ENCODE peak calls at places on chromosome 12, in ten cellular contexts. M is AG04450; Y is hepatocyte; H is foreskin fibroblast; E is K562; Q is transverse colon; V is AG09309; R is fibroblast of the aortic adventitia; Z is ovary; G is CD8-positive, alpha-beta T cell. C is an unnamed sample.

GRCh38 chr12:63752283-63752682 is 27.4 kb upstream of the RXYLT1 start:
- DNase-seq in M (no peak), Y (no peak), H (no peak), E (no peak), Q (no peak), V (no peak), R (no peak), Z (no peak), G (no peak), C (no peak)

GRCh38 chr12:124032265-124032886 is 59.4 kb downstream of the ZNF664 start:
- DNase-seq in M (no peak), Y (peak), H (peak), E (peak), Q (peak), V (no peak), R (peak), Z (no peak), G (no peak), C (no peak)

GRCh38 chr12:46267618-46268348 is 1.1 kb downstream of the SLC38A1 start:
- DNase-seq in M (no peak), Y (peak), H (peak), E (peak), Q (no peak), V (no peak), R (peak), Z (peak), G (peak), C (no peak)

GRCh38 chr12:87217486-87217885 is 811.7 kb downstream of the C12orf50 start:
- DNase-seq in M (no peak), Y (no peak), H (no peak), E (no peak), Q (no peak), V (no peak), R (peak), Z (no peak), G (no peak), C (no peak)

GRCh38 chr12:3231399-3231876 is 154.3 kb downstream of the TSPAN9 start:
- DNase-seq in M (no peak), Y (no peak), H (no peak), E (no peak), Q (no peak), V (no peak), R (no peak), Z (peak), G (no peak), C (no peak)

GRCh38 chr12:110262442-110263388 is 18.3 kb upstream of the ATP2A2 start:
- DNase-seq in M (no peak), Y (no peak), H (no peak), E (no peak), Q (no peak), V (no peak), R (no peak), Z (no peak), G (no peak), C (no peak)

GRCh38 chr12:27104546-27104945 is 22.2 kb upstream of the C12orf71 start:
- DNase-seq in M (peak), Y (no peak), H (no peak), E (no peak), Q (no peak), V (no peak), R (no peak), Z (no peak), G (no peak), C (peak)

GRCh38 chr12:107635139-107635538 is 50.5 kb upstream of the PWP1 start:
- DNase-seq in M (no peak), Y (no peak), H (no peak), E (no peak), Q (no peak), V (no peak), R (peak), Z (no peak), G (no peak), C (no peak)

GRCh38 chr12:112005419-112006395 is 7.3 kb downstream of the TMEM116 start:
- DNase-seq in M (no peak), Y (peak), H (no peak), E (peak), Q (peak), V (no peak), R (peak), Z (no peak), G (no peak), C (no peak)

GRCh38 chr12:115000038-115000437 is 316.1 kb upstream of the TBX3 start:
- DNase-seq in M (no peak), Y (peak), H (no peak), E (no peak), Q (no peak), V (no peak), R (peak), Z (no peak), G (no peak), C (no peak)

GRCh38 chr12:94193168-94193567 is 44.8 kb downstream of the PLXNC1 start:
- DNase-seq in M (no peak), Y (no peak), H (no peak), E (no peak), Q (no peak), V (no peak), R (no peak), Z (no peak), G (no peak), C (no peak)

GRCh38 chr12:93322784-93323183 is 54.9 kb upstream of the NUDT4 start:
- DNase-seq in M (no peak), Y (no peak), H (peak), E (no peak), Q (peak), V (peak), R (no peak), Z (no peak), G (no peak), C (no peak)

GRCh38 chr12:71755146-71755892 is 656 bp downstream of the RAB21 start:
- DNase-seq in M (no peak), Y (peak), H (peak), E (no peak), Q (peak), V (no peak), R (peak), Z (peak), G (peak), C (no peak)

GRCh38 chr12:71691504-71692129 is 5.7 kb downstream of the TMEM19 start:
- DNase-seq in M (no peak), Y (no peak), H (no peak), E (no peak), Q (peak), V (no peak), R (no peak), Z (no peak), G (no peak), C (no peak)

GRCh38 chr12:28218875-28219274 is 28.6 kb downstream of the CCDC91 start:
- DNase-seq in M (no peak), Y (no peak), H (no peak), E (no peak), Q (no peak), V (no peak), R (no peak), Z (no peak), G (no peak), C (no peak)
- H3K4me3 ChIP-seq in M (no peak), Y (no peak), H (no peak), E (no peak), Q (no peak), V (no peak), R (no peak), Z (no peak), G (no peak), C (no peak)

DNA sequence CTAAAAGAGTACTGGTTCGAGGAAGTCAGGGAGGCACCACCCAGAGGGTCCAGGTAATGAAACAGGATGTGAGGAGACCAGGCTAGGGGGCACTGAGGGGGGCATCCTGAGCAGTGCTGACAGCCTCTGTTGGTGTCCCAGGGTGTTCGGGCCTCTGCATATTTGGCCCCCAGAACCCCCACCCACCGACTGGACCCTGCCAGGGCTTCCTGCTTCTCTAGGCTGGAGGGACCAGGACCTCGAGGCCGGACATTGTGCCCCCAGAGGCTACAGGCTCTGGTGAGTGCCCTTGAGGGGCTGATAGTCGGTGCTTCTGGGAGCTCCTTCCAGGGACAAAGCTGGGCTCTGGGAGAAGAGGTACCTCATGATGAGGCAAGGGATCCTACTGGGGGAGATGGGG is 2.6 kb downstream of the TROAP start:
- DNase-seq in M (no peak), Y (no peak), H (no peak), E (no peak), Q (no peak), V (no peak), R (no peak), Z (peak), G (no peak), C (no peak)
- TF ChIP-seq CTCF in M (no peak), Y (no peak), H (no peak), E (no peak), Q (no peak), V (no peak), R (no peak), Z (no peak), G (no peak), C (no peak)

GRCh38 chr12:75390156-75390898 is 562 bp upstream of the GLIPR1L2 start:
- DNase-seq in M (no peak), Y (no peak), H (no peak), E (no peak), Q (no peak), V (no peak), R (peak), Z (no peak), G (no peak), C (no peak)
- H3K4me3 ChIP-seq in M (peak), Y (peak), H (peak), E (no peak), Q (peak), V (peak), R (peak), Z (peak), G (peak), C (peak)

DNA sequence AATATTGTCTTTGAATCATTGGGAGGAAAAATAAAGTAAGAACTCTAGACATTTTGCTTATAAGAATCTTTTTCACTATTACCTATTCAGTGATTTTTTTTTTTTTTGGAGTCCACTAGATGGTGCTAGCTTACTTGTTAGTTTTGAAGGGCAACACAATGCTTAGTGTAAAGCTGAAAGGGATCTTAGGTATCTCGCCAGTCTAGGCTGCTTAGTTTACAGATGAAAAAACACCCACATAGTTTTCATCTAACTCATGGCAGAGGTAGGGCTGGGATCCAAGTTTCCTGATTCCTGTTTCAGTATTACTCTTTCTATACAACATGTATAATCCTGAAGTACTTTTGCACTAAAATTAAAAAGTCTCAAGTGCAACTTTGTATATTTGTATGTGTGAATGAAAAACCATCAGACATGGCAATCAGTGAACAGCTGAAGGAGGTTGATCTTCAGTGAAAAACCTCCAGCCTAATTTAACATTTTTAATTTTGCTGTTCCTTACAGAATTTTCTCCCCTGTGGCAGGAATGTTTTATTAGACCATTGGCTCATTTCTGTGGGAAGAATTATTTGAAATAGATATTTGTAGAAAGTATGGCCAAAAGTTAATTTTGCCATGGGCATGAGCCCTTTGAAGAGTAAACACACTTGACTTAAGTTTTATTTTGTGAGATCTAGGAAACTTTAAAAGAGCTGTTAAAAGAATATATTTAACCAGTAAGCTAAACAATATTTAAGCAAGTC is 40.7 kb downstream of the LRRIQ1 start:
- DNase-seq in M (peak), Y (peak), H (peak), E (no peak), Q (no peak), V (peak), R (peak), Z (no peak), G (no peak), C (peak)
- TF ChIP-seq CTCF in M (peak), Y (peak), H (no peak), E (peak), Q (peak), V (peak), R (peak), Z (no peak), G (no peak), C (peak)

GRCh38 chr12:116619246-116619645 is 60.1 kb downstream of the MAP1LC3B2 start:
- DNase-seq in M (no peak), Y (no peak), H (no peak), E (no peak), Q (no peak), V (no peak), R (no peak), Z (no peak), G (no peak), C (no peak)
- H3K4me3 ChIP-seq in M (no peak), Y (no peak), H (no peak), E (no peak), Q (no peak), V (no peak), R (no peak), Z (no peak), G (no peak), C (no peak)